ENCODE peak calls at places on chromosomes 3 and 15, in seven cellular contexts. K is nephron progenitor cell, S is Kasumi-1, A is hepatocyte, P is H9, F is hypothalamus, Z is non-pigmented ciliary epithelial cell. N is an unnamed sample.

GRCh38 chr3:168860592-168860991 is 764.9 kb upstream of the GOLIM4 start:
- DNase-seq in K (no peak), S (no peak), A (no peak), P (no peak), F (no peak), Z (no peak), N (no peak)

GRCh38 chr3:31596176-31596575 is 63.5 kb downstream of the STT3B start:
- DNase-seq in K (no peak), S (no peak), A (no peak), P (no peak), F (no peak), Z (no peak), N (no peak)

GRCh38 chr3:59535791-59536221 is 486.0 kb upstream of the CFAP20DC start:
- DNase-seq in K (no peak), S (no peak), A (no peak), P (no peak), F (no peak), Z (no peak), N (no peak)

GRCh38 chr3:14925729-14926591 is 21.4 kb upstream of the NR2C2 start:
- DNase-seq in K (peak), S (peak), A (peak), P (peak), F (peak), Z (no peak), N (peak)

GRCh38 chr3:169710619-169711018 is 47.1 kb upstream of the MECOM start:
- DNase-seq in K (no peak), S (no peak), A (no peak), P (no peak), F (no peak), Z (no peak), N (no peak)

GRCh38 chr3:1692428-1692827 is 406.2 kb upstream of the CNTN4 start:
- DNase-seq in K (no peak), S (no peak), A (no peak), P (no peak), F (no peak), Z (no peak), N (no peak)

GRCh38 chr3:30294241-30294667 is 312.1 kb upstream of the TGFBR2 start:
- DNase-seq in K (no peak), S (no peak), A (no peak), P (peak), F (no peak), Z (no peak), N (peak)

GRCh38 chr15:59703979-59704796 is 15.1 kb upstream of the BNIP2 start:
- DNase-seq in K (no peak), S (no peak), A (no peak), P (no peak), F (no peak), Z (no peak), N (no peak)

GRCh38 chr3:126270145-126270811 is 86.9 kb downstream of the KLF15 start:
- DNase-seq in K (no peak), S (no peak), A (no peak), P (peak), F (peak), Z (no peak), N (no peak)

GRCh38 chr3:53354945-53355498 is 7.7 kb upstream of the DCP1A start:
- DNase-seq in K (no peak), S (no peak), A (no peak), P (no peak), F (no peak), Z (no peak), N (no peak)

GRCh38 chr3:77530870-77531269 is 491.0 kb downstream of the ROBO2 start:
- DNase-seq in K (no peak), S (no peak), A (no peak), P (no peak), F (no peak), Z (no peak), N (no peak)

GRCh38 chr15:38883987-38884386 is 319.4 kb upstream of the RASGRP1 start:
- DNase-seq in K (no peak), S (no peak), A (no peak), P (no peak), F (no peak), Z (no peak), N (no peak)

GRCh38 chr3:13123266-13123665 is 50.0 kb upstream of the IQSEC1 start:
- DNase-seq in K (no peak), S (no peak), A (no peak), P (no peak), F (no peak), Z (no peak), N (no peak)

GRCh38 chr3:149452036-149452435 is 22.5 kb upstream of the TM4SF4 start:
- DNase-seq in K (no peak), S (no peak), A (no peak), P (no peak), F (no peak), Z (no peak), N (no peak)

GRCh38 chr3:147318900-147319299 is 87.4 kb downstream of the ZIC4 start:
- DNase-seq in K (no peak), S (peak), A (no peak), P (no peak), F (no peak), Z (no peak), N (no peak)

GRCh38 chr15:75650908-75651809 is 3.4 kb downstream of the SNX33 start:
- DNase-seq in K (no peak), S (no peak), A (peak), P (no peak), F (no peak), Z (no peak), N (no peak)

GRCh38 chr15:88621789-88622604 is 857 bp downstream of the AEN start:
- DNase-seq in K (no peak), S (peak), A (peak), P (no peak), F (no peak), Z (no peak), N (peak)

GRCh38 chr3:170513674-170514073 is 72.2 kb downstream of the SLC7A14 start:
- DNase-seq in K (no peak), S (no peak), A (no peak), P (no peak), F (no peak), Z (no peak), N (no peak)

GRCh38 chr3:113968986-113969385 is 21.2 kb downstream of the ZDHHC23 start:
- DNase-seq in K (no peak), S (no peak), A (no peak), P (no peak), F (no peak), Z (no peak), N (no peak)

GRCh38 chr3:187889106-187889505 is 143.8 kb upstream of the BCL6 start:
- DNase-seq in K (no peak), S (no peak), A (no peak), P (no peak), F (no peak), Z (no peak), N (no peak)

GRCh38 chr3:12409625-12410596 is 74.4 kb upstream of the TSEN2 start:
- DNase-seq in K (no peak), S (no peak), A (peak), P (no peak), F (no peak), Z (no peak), N (no peak)

GRCh38 chr15:101170568-101171350 is 81.1 kb downstream of the CHSY1 start:
- DNase-seq in K (no peak), S (no peak), A (no peak), P (no peak), F (no peak), Z (no peak), N (no peak)

GRCh38 chr3:25463850-25464418 is 35.9 kb downstream of the RARB start:
- DNase-seq in K (no peak), S (no peak), A (no peak), P (no peak), F (no peak), Z (no peak), N (no peak)

GRCh38 chr3:11282250-11283125 is 10.3 kb downstream of the ATG7 start:
- DNase-seq in K (no peak), S (no peak), A (peak), P (no peak), F (peak), Z (no peak), N (no peak)

GRCh38 chr3:177538064-177538742 is 340.9 kb upstream of the TBL1XR1 start:
- DNase-seq in K (no peak), S (no peak), A (no peak), P (no peak), F (peak), Z (no peak), N (peak)

GRCh38 chr3:32495609-32496008 is 7.0 kb downstream of the CMTM6 start:
- DNase-seq in K (no peak), S (no peak), A (no peak), P (no peak), F (no peak), Z (no peak), N (no peak)

GRCh38 chr3:45509038-45509767 is 85.3 kb upstream of the LIMD1 start:
- DNase-seq in K (no peak), S (no peak), A (peak), P (peak), F (peak), Z (peak), N (no peak)

GRCh38 chr15:32643907-32644445 is 2.5 kb downstream of the SCG5 start:
- DNase-seq in K (no peak), S (no peak), A (no peak), P (no peak), F (no peak), Z (no peak), N (no peak)

GRCh38 chr15:67307889-67308597 is 53.5 kb downstream of the IQCH start:
- DNase-seq in K (no peak), S (no peak), A (no peak), P (no peak), F (no peak), Z (no peak), N (no peak)

GRCh38 chr3:101813817-101814440 is 34.9 kb downstream of the NXPE3 start:
- DNase-seq in K (no peak), S (peak), A (peak), P (no peak), F (no peak), Z (no peak), N (peak)

GRCh38 chr3:127207727-127208482 is 15.0 kb downstream of the PRR23E start:
- DNase-seq in K (no peak), S (no peak), A (no peak), P (peak), F (no peak), Z (no peak), N (no peak)

GRCh38 chr15:48946088-48946839 is 17.5 kb downstream of the SHC4 start:
- DNase-seq in K (no peak), S (peak), A (peak), P (no peak), F (no peak), Z (peak), N (peak)

GRCh38 chr3:194136519-194137313 is 768 bp downstream of the HES1 start:
- DNase-seq in K (peak), S (peak), A (peak), P (peak), F (no peak), Z (no peak), N (peak)

GRCh38 chr3:30206051-30206450 is 400.4 kb upstream of the TGFBR2 start:
- DNase-seq in K (no peak), S (no peak), A (no peak), P (no peak), F (no peak), Z (no peak), N (no peak)

GRCh38 chr3:52606373-52607085 is 70.1 kb downstream of the UQCC5 start:
- DNase-seq in K (no peak), S (no peak), A (peak), P (no peak), F (peak), Z (peak), N (peak)

N was measured in trophoblast cell.